ENCODE peak calls at places on chromosomes 7 and 10, in seven cellular contexts. Z is hepatocyte; X is NCI-H2029; P is stromal cell of bone marrow; J is activated naive CD8-positive, alpha-beta T cell treated with anti-CD3 and anti-CD28 coated beads, Interleukin-2, amount 10 ng/mL, durations not matched to agents 7 days and 5 days; F is foreskin fibroblast; L is skeletal muscle cell. M is an unnamed sample.
A peak's percentile ranks its signal among the peaks of the same experiment; 100 is the strongest.

GRCh38 chr7:133230591-133231194 is 22.2 kb upstream of the EXOC4 start:
- DNase-seq in Z (peak; percentile 53), X (peak; percentile 19), P (peak; percentile 38), J (no peak), F (peak; percentile 32), L (no peak), M (peak; percentile 48)

GRCh38 chr10:29895436-29895835 is 163.9 kb downstream of the JCAD start:
- DNase-seq in Z (peak; percentile 37), X (no peak), P (peak; percentile 91), J (no peak), F (peak; percentile 88), L (peak; percentile 91), M (no peak)

GRCh38 chr7:722847-723246 is 3.7 kb upstream of the DNAAF5 start:
- DNase-seq in Z (no peak), X (no peak), P (no peak), J (no peak), F (no peak), L (no peak), M (no peak)

GRCh38 chr10:86964061-86964846 is 4.0 kb upstream of the ADIRF start:
- DNase-seq in Z (peak; percentile 5), X (no peak), P (no peak), J (no peak), F (no peak), L (no peak), M (no peak)

GRCh38 chr7:73647725-73648592 is 19.7 kb upstream of the VPS37D start:
- DNase-seq in Z (peak; percentile 89), X (no peak), P (no peak), J (peak; percentile 55), F (peak; percentile 9), L (no peak), M (no peak)

GRCh38 chr7:42407828-42408227 is 170.8 kb upstream of the GLI3 start:
- DNase-seq in Z (no peak), X (no peak), P (no peak), J (no peak), F (no peak), L (no peak), M (no peak)

GRCh38 chr10:101224910-101225823 is 4.1 kb downstream of the LBX1 start:
- DNase-seq in Z (no peak), X (no peak), P (no peak), J (peak; percentile 43), F (no peak), L (no peak), M (peak; percentile 34)

GRCh38 chr7:3194501-3195141 is 106.4 kb upstream of the SDK1 start:
- DNase-seq in Z (peak; percentile 64), X (no peak), P (no peak), J (no peak), F (peak; percentile 70), L (peak; percentile 51), M (no peak)

M was measured in NCI-H1092.